ENCODE peak calls at places on chromosomes 12 and 14, in seven cellular contexts. One of them, this sample, is unnamed.

GRCh38 chr14:64684091-64684490 is 20.1 kb upstream of the PLEKHG3 start:
- DNase-seq in sigmoid colon: peak
- DNase-seq in transverse colon: no peak
- DNase-seq in suprapubic skin: no peak
- DNase-seq in upper lobe of left lung: no peak
- DNase-seq in HepG2: peak
- DNase-seq in esophagus muscularis mucosa: no peak
- DNase-seq in this sample: no peak

GRCh38 chr14:55404170-55404569 is 7.5 kb downstream of the ATG14 start:
- DNase-seq in sigmoid colon: no peak
- DNase-seq in transverse colon: no peak
- DNase-seq in suprapubic skin: no peak
- DNase-seq in upper lobe of left lung: no peak
- DNase-seq in HepG2: no peak
- DNase-seq in esophagus muscularis mucosa: no peak
- DNase-seq in this sample: no peak

GRCh38 chr14:25001096-25001982 is 48.6 kb downstream of the STXBP6 start:
- DNase-seq in sigmoid colon: no peak
- DNase-seq in transverse colon: no peak
- DNase-seq in suprapubic skin: no peak
- DNase-seq in upper lobe of left lung: no peak
- DNase-seq in HepG2: no peak
- DNase-seq in esophagus muscularis mucosa: no peak
- DNase-seq in this sample: no peak

GRCh38 chr14:104882325-104882973 is 17.4 kb downstream of the CEP170B start:
- DNase-seq in sigmoid colon: no peak
- DNase-seq in transverse colon: peak
- DNase-seq in suprapubic skin: no peak
- DNase-seq in upper lobe of left lung: peak
- DNase-seq in HepG2: no peak
- DNase-seq in esophagus muscularis mucosa: no peak
- DNase-seq in this sample: peak

GRCh38 chr12:69459477-69459876 is 10.7 kb upstream of the FRS2 start:
- DNase-seq in sigmoid colon: no peak
- DNase-seq in transverse colon: no peak
- DNase-seq in suprapubic skin: no peak
- DNase-seq in upper lobe of left lung: no peak
- DNase-seq in HepG2: no peak
- DNase-seq in esophagus muscularis mucosa: no peak
- DNase-seq in this sample: no peak

GRCh38 chr12:95231190-95231589 is 13.6 kb downstream of the VEZT start:
- DNase-seq in sigmoid colon: no peak
- DNase-seq in transverse colon: no peak
- DNase-seq in suprapubic skin: no peak
- DNase-seq in upper lobe of left lung: no peak
- DNase-seq in HepG2: no peak
- DNase-seq in esophagus muscularis mucosa: no peak
- DNase-seq in this sample: no peak

GRCh38 chr12:5459051-5459782 is 27.3 kb downstream of the NTF3 start:
- DNase-seq in sigmoid colon: no peak
- DNase-seq in transverse colon: no peak
- DNase-seq in suprapubic skin: no peak
- DNase-seq in upper lobe of left lung: no peak
- DNase-seq in HepG2: no peak
- DNase-seq in esophagus muscularis mucosa: no peak
- DNase-seq in this sample: no peak

GRCh38 chr12:105554223-105554678 is 223.8 kb downstream of the C12orf75 start:
- DNase-seq in sigmoid colon: no peak
- DNase-seq in transverse colon: no peak
- DNase-seq in suprapubic skin: no peak
- DNase-seq in upper lobe of left lung: no peak
- DNase-seq in HepG2: no peak
- DNase-seq in esophagus muscularis mucosa: no peak
- DNase-seq in this sample: no peak

GRCh38 chr14:71539660-71540285 is 392.5 kb upstream of the RGS6 start:
- DNase-seq in sigmoid colon: no peak
- DNase-seq in transverse colon: no peak
- DNase-seq in suprapubic skin: no peak
- DNase-seq in upper lobe of left lung: no peak
- DNase-seq in HepG2: no peak
- DNase-seq in esophagus muscularis mucosa: no peak
- DNase-seq in this sample: no peak

GRCh38 chr12:4143909-4144308 is 129.7 kb upstream of the CCND2 start:
- DNase-seq in sigmoid colon: no peak
- DNase-seq in transverse colon: no peak
- DNase-seq in suprapubic skin: no peak
- DNase-seq in upper lobe of left lung: no peak
- DNase-seq in HepG2: peak
- DNase-seq in esophagus muscularis mucosa: peak
- DNase-seq in this sample: no peak

GRCh38 chr12:63845726-63846125 is 1.2 kb downstream of the SRGAP1 start:
- DNase-seq in sigmoid colon: no peak
- DNase-seq in transverse colon: peak
- DNase-seq in suprapubic skin: no peak
- DNase-seq in upper lobe of left lung: no peak
- DNase-seq in HepG2: peak
- DNase-seq in esophagus muscularis mucosa: no peak
- DNase-seq in this sample: no peak

GRCh38 chr14:34325493-34325892 is 136.5 kb downstream of the SPTSSA start:
- DNase-seq in sigmoid colon: no peak
- DNase-seq in transverse colon: no peak
- DNase-seq in suprapubic skin: no peak
- DNase-seq in upper lobe of left lung: no peak
- DNase-seq in HepG2: no peak
- DNase-seq in esophagus muscularis mucosa: no peak
- DNase-seq in this sample: no peak

GRCh38 chr12:100611031-100611430 is 37.5 kb downstream of the GAS2L3 start:
- DNase-seq in sigmoid colon: no peak
- DNase-seq in transverse colon: no peak
- DNase-seq in suprapubic skin: no peak
- DNase-seq in upper lobe of left lung: no peak
- DNase-seq in HepG2: no peak
- DNase-seq in esophagus muscularis mucosa: no peak
- DNase-seq in this sample: no peak

GRCh38 chr12:53701518-53702264 is 25.6 kb downstream of the CALCOCO1 start:
- DNase-seq in sigmoid colon: peak
- DNase-seq in transverse colon: peak
- DNase-seq in suprapubic skin: peak
- DNase-seq in upper lobe of left lung: peak
- DNase-seq in HepG2: peak
- DNase-seq in esophagus muscularis mucosa: peak
- DNase-seq in this sample: peak

GRCh38 chr12:46217686-46218508 is 50.9 kb downstream of the SLC38A1 start:
- DNase-seq in sigmoid colon: no peak
- DNase-seq in transverse colon: peak
- DNase-seq in suprapubic skin: no peak
- DNase-seq in upper lobe of left lung: no peak
- DNase-seq in HepG2: no peak
- DNase-seq in esophagus muscularis mucosa: no peak
- DNase-seq in this sample: peak

GRCh38 chr12:121467638-121468403 is 67.9 kb downstream of the RNF34 start:
- DNase-seq in sigmoid colon: peak
- DNase-seq in transverse colon: peak
- DNase-seq in suprapubic skin: no peak
- DNase-seq in upper lobe of left lung: no peak
- DNase-seq in HepG2: no peak
- DNase-seq in esophagus muscularis mucosa: no peak
- DNase-seq in this sample: no peak

GRCh38 chr14:105470812-105471771 is 3.5 kb upstream of the CRIP2 start:
- DNase-seq in sigmoid colon: no peak
- DNase-seq in transverse colon: no peak
- DNase-seq in suprapubic skin: no peak
- DNase-seq in upper lobe of left lung: peak
- DNase-seq in HepG2: no peak
- DNase-seq in esophagus muscularis mucosa: no peak
- DNase-seq in this sample: no peak

GRCh38 chr12:13173012-13173441 is 23.5 kb upstream of the EMP1 start:
- DNase-seq in sigmoid colon: peak
- DNase-seq in transverse colon: no peak
- DNase-seq in suprapubic skin: no peak
- DNase-seq in upper lobe of left lung: no peak
- DNase-seq in HepG2: no peak
- DNase-seq in esophagus muscularis mucosa: peak
- DNase-seq in this sample: no peak

GRCh38 chr12:5967645-5968415 is 22.8 kb upstream of the ANO2 start:
- DNase-seq in sigmoid colon: no peak
- DNase-seq in transverse colon: no peak
- DNase-seq in suprapubic skin: no peak
- DNase-seq in upper lobe of left lung: peak
- DNase-seq in HepG2: no peak
- DNase-seq in esophagus muscularis mucosa: peak
- DNase-seq in this sample: no peak

GRCh38 chr14:69138189-69138535 is 14.8 kb downstream of the DCAF5 start:
- DNase-seq in sigmoid colon: no peak
- DNase-seq in transverse colon: no peak
- DNase-seq in suprapubic skin: no peak
- DNase-seq in upper lobe of left lung: no peak
- DNase-seq in HepG2: no peak
- DNase-seq in esophagus muscularis mucosa: no peak
- DNase-seq in this sample: no peak

GRCh38 chr14:92914087-92914656 is 8.8 kb upstream of the CHGA start:
- DNase-seq in sigmoid colon: no peak
- DNase-seq in transverse colon: no peak
- DNase-seq in suprapubic skin: no peak
- DNase-seq in upper lobe of left lung: no peak
- DNase-seq in HepG2: peak
- DNase-seq in esophagus muscularis mucosa: no peak
- DNase-seq in this sample: no peak

GRCh38 chr14:89425931-89426330 is 8.9 kb upstream of the FOXN3 start:
- DNase-seq in sigmoid colon: peak
- DNase-seq in transverse colon: peak
- DNase-seq in suprapubic skin: no peak
- DNase-seq in upper lobe of left lung: no peak
- DNase-seq in HepG2: peak
- DNase-seq in esophagus muscularis mucosa: no peak
- DNase-seq in this sample: no peak

GRCh38 chr12:12665194-12665593 is 30.8 kb downstream of the GPR19 start:
- DNase-seq in sigmoid colon: no peak
- DNase-seq in transverse colon: no peak
- DNase-seq in suprapubic skin: no peak
- DNase-seq in upper lobe of left lung: no peak
- DNase-seq in HepG2: no peak
- DNase-seq in esophagus muscularis mucosa: no peak
- DNase-seq in this sample: no peak

GRCh38 chr14:90060312-90060964 is 1.4 kb upstream of the KCNK13 start:
- DNase-seq in sigmoid colon: no peak
- DNase-seq in transverse colon: peak
- DNase-seq in suprapubic skin: no peak
- DNase-seq in upper lobe of left lung: peak
- DNase-seq in HepG2: peak
- DNase-seq in esophagus muscularis mucosa: no peak
- DNase-seq in this sample: peak

GRCh38 chr14:91897121-91897701 is 29.9 kb upstream of the TC2N start:
- DNase-seq in sigmoid colon: peak
- DNase-seq in transverse colon: peak
- DNase-seq in suprapubic skin: no peak
- DNase-seq in upper lobe of left lung: no peak
- DNase-seq in HepG2: no peak
- DNase-seq in esophagus muscularis mucosa: no peak
- DNase-seq in this sample: peak

GRCh38 chr12:49553512-49554088 is 14.3 kb downstream of the MCRS1 start:
- DNase-seq in sigmoid colon: no peak
- DNase-seq in transverse colon: no peak
- DNase-seq in suprapubic skin: no peak
- DNase-seq in upper lobe of left lung: no peak
- DNase-seq in HepG2: peak
- DNase-seq in esophagus muscularis mucosa: no peak
- DNase-seq in this sample: no peak

GRCh38 chr12:112848338-112848715 is 56.8 kb downstream of the RPH3A start:
- DNase-seq in sigmoid colon: no peak
- DNase-seq in transverse colon: no peak
- DNase-seq in suprapubic skin: no peak
- DNase-seq in upper lobe of left lung: no peak
- DNase-seq in HepG2: no peak
- DNase-seq in esophagus muscularis mucosa: no peak
- DNase-seq in this sample: no peak
- TF ChIP-seq EP300 in sigmoid colon: no peak
- TF ChIP-seq EP300 in transverse colon: no peak
- TF ChIP-seq EP300 in suprapubic skin: no peak
- TF ChIP-seq EP300 in upper lobe of left lung: no peak
- TF ChIP-seq EP300 in HepG2: no peak
- TF ChIP-seq EP300 in esophagus muscularis mucosa: no peak
- TF ChIP-seq EP300 in this sample: no peak

GRCh38 chr14:50532502-50533313 is at the start of gene MAP4K5:
- DNase-seq in sigmoid colon: peak
- DNase-seq in transverse colon: peak
- DNase-seq in suprapubic skin: peak
- DNase-seq in upper lobe of left lung: peak
- DNase-seq in HepG2: peak
- DNase-seq in esophagus muscularis mucosa: peak
- DNase-seq in this sample: peak
- TF ChIP-seq POLR2AphosphoS5 in sigmoid colon: peak
- TF ChIP-seq POLR2AphosphoS5 in transverse colon: peak
- TF ChIP-seq POLR2AphosphoS5 in suprapubic skin: peak
- TF ChIP-seq POLR2AphosphoS5 in upper lobe of left lung: peak
- TF ChIP-seq POLR2AphosphoS5 in HepG2: no peak
- TF ChIP-seq POLR2AphosphoS5 in esophagus muscularis mucosa: peak
- TF ChIP-seq POLR2AphosphoS5 in this sample: peak

DNA sequence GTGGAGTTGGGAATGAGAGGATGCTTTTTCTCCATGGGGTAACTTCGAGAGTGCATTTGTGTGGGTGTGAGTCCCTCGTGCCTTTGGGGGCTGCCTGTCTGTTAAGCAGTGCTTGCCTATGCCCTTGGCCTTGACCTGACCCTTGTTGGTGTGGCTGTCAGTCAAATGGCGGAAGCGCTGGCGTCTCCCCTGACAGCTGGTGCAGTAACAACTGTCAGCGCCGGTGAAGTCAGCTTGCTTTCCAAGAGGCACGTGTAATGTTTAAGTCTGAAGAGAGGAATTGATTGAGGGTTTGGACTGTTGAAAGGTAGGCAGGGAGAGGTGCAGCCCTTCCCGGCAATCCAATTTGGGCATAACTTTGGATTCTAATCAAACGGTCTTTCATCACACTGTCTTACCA is 211.3 kb downstream of the AACS start:
- DNase-seq in sigmoid colon: no peak
- DNase-seq in transverse colon: no peak
- DNase-seq in suprapubic skin: no peak
- DNase-seq in upper lobe of left lung: peak
- DNase-seq in HepG2: no peak
- DNase-seq in esophagus muscularis mucosa: no peak
- DNase-seq in this sample: no peak
- TF ChIP-seq EP300 in sigmoid colon: no peak
- TF ChIP-seq EP300 in transverse colon: no peak
- TF ChIP-seq EP300 in suprapubic skin: no peak
- TF ChIP-seq EP300 in upper lobe of left lung: no peak
- TF ChIP-seq EP300 in HepG2: no peak
- TF ChIP-seq EP300 in esophagus muscularis mucosa: no peak
- TF ChIP-seq EP300 in this sample: no peak

DNA sequence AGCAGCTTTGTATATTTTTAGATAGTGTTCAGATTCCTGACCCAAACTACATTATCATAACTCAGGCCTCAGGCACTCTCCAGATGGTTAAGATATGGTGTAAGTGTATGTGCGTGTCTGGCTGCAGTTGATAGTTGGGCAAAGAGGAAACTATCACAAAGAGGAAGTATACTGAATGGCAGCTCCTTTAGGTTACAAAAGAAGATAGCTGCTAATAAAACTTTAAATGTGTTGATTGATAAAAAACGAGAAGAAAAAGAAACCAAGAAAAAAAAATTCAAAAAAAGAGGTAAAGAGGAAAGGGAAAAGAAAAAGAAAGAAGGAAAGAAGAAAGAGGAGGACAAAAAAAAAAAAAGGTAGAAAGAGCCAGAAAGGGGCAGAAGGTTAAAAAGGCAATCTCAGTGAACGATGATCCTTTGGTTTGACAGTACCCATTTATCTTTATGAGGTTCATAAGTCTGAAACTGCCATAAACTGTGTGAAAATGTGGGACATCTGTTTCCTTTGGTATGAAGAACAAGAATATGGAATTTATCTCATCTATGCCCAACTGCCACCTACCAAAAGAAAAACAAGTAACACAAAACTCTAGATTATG is 42.2 kb downstream of the TAOK3 start:
- DNase-seq in sigmoid colon: no peak
- DNase-seq in transverse colon: no peak
- DNase-seq in suprapubic skin: no peak
- DNase-seq in upper lobe of left lung: no peak
- DNase-seq in HepG2: no peak
- DNase-seq in esophagus muscularis mucosa: no peak
- DNase-seq in this sample: no peak
- TF ChIP-seq POLR2AphosphoS5 in sigmoid colon: no peak
- TF ChIP-seq POLR2AphosphoS5 in transverse colon: no peak
- TF ChIP-seq POLR2AphosphoS5 in suprapubic skin: no peak
- TF ChIP-seq POLR2AphosphoS5 in upper lobe of left lung: no peak
- TF ChIP-seq POLR2AphosphoS5 in HepG2: no peak
- TF ChIP-seq POLR2AphosphoS5 in esophagus muscularis mucosa: no peak
- TF ChIP-seq POLR2AphosphoS5 in this sample: no peak